ENCODE peak calls at places on chromosomes 4 and X, in five cellular contexts. V is tibial nerve, O is right lobe of liver, W is NCI-H1436, N is SK-MEL-5. E is an unnamed sample.

GRCh38 chrX:103453655-103454054 is 65.6 kb downstream of the RAB40A start:
- DNase-seq in V (no peak), O (no peak), W (no peak), N (peak), E (no peak)

GRCh38 chrX:107146670-107147069 is 28.0 kb upstream of the RBM41 start:
- DNase-seq in V (no peak), O (no peak), W (no peak), N (peak), E (no peak)

GRCh38 chrX:6694977-6695376 is 160.1 kb upstream of the VCX3A start:
- DNase-seq in V (no peak), O (no peak), W (no peak), N (no peak), E (no peak)

GRCh38 chr4:6389426-6389825 is 83.0 kb downstream of the PPP2R2C start:
- DNase-seq in V (no peak), O (no peak), W (no peak), N (no peak), E (no peak)

GRCh38 chr4:188435381-188435780 is 296.1 kb downstream of the TRIML1 start:
- DNase-seq in V (no peak), O (no peak), W (no peak), N (no peak), E (no peak)

GRCh38 chr4:137065306-137065705 is 467.0 kb downstream of the PCDH18 start:
- DNase-seq in V (no peak), O (no peak), W (no peak), N (no peak), E (no peak)

GRCh38 chrX:38055170-38055847 is 49.0 kb downstream of the SYTL5 start:
- DNase-seq in V (no peak), O (no peak), W (no peak), N (no peak), E (no peak)

GRCh38 chr4:90198086-90198847 is 71.1 kb downstream of the CCSER1 start:
- DNase-seq in V (no peak), O (no peak), W (no peak), N (peak), E (no peak)

GRCh38 chr4:156677136-156677535 is 294.5 kb downstream of the PDGFC start:
- DNase-seq in V (no peak), O (no peak), W (no peak), N (peak), E (no peak)

GRCh38 chr4:83589283-83589682 is 53.4 kb downstream of the GPAT3 start:
- DNase-seq in V (no peak), O (no peak), W (no peak), N (no peak), E (no peak)

GRCh38 chr4:41644288-41644914 is 104.1 kb downstream of the PHOX2B start:
- DNase-seq in V (peak), O (peak), W (no peak), N (peak), E (no peak)

GRCh38 chr4:137635596-137635995 is 103.3 kb upstream of the PCDH18 start:
- DNase-seq in V (no peak), O (no peak), W (no peak), N (peak), E (no peak)

GRCh38 chr4:189974056-189974455 is 33.4 kb downstream of the FRG1 start:
- DNase-seq in V (no peak), O (no peak), W (no peak), N (peak), E (no peak)

E was measured in mesenteric fat pad.